ENCODE peak calls at places on chromosomes 2 and 18, in eight cellular contexts. T is heart left ventricle, O is left lung, A is HepG2, W is tibial artery, Q is endothelial cell of umbilical vein, U is adrenal gland, P is prostate gland. C is an unnamed sample. For H3K36me3, the result is how much of the 10 kb centered on the place peaks cover.

GRCh38 chr18:57846258-57846657 is 43.1 kb upstream of the ATP8B1 start:
- DNase-seq in T (no peak), O (no peak), A (no peak), W (no peak), Q (peak), U (peak), P (no peak), C (peak)

GRCh38 chr2:156909983-156910382 is 347.5 kb upstream of the GALNT5 start:
- DNase-seq in T (no peak), O (no peak), A (no peak), W (no peak), Q (no peak), U (no peak), P (no peak), C (no peak)

GRCh38 chr2:112579280-112579679 is 5.1 kb upstream of the CHCHD5 start:
- DNase-seq in T (no peak), O (no peak), A (no peak), W (no peak), Q (peak), U (no peak), P (no peak), C (peak)

GRCh38 chr2:205903549-205904129 is 182.3 kb downstream of the INO80D start:
- DNase-seq in T (no peak), O (no peak), A (peak), W (no peak), Q (peak), U (peak), P (no peak), C (peak)

GRCh38 chr2:6417050-6417449 is 448.7 kb downstream of the CMPK2 start:
- DNase-seq in T (no peak), O (no peak), A (no peak), W (no peak), Q (no peak), U (no peak), P (no peak), C (no peak)

GRCh38 chr2:160372010-160372356 is 121.6 kb downstream of the RBMS1 start:
- DNase-seq in T (no peak), O (no peak), A (no peak), W (no peak), Q (no peak), U (no peak), P (no peak), C (no peak)

GRCh38 chr2:70085711-70086277 is 1.5 kb upstream of the PCBP1 start:
- DNase-seq in T (no peak), O (no peak), A (no peak), W (no peak), Q (peak), U (no peak), P (no peak), C (no peak)

GRCh38 chr2:124145982-124146381 is 120.9 kb downstream of the CNTNAP5 start:
- DNase-seq in T (no peak), O (no peak), A (no peak), W (no peak), Q (no peak), U (no peak), P (no peak), C (no peak)

GRCh38 chr2:10614940-10615339 is 74.8 kb downstream of the NOL10 start:
- DNase-seq in T (no peak), O (no peak), A (no peak), W (no peak), Q (peak), U (no peak), P (no peak), C (peak)

GRCh38 chr2:10584843-10585475 is 104.8 kb downstream of the NOL10 start:
- DNase-seq in T (no peak), O (no peak), A (peak), W (no peak), Q (no peak), U (no peak), P (no peak), C (peak)

GRCh38 chr2:12236136-12236834 is 480.5 kb upstream of the TRIB2 start:
- DNase-seq in T (no peak), O (no peak), A (no peak), W (no peak), Q (no peak), U (no peak), P (no peak), C (no peak)

GRCh38 chr2:12050381-12050780 is 303.9 kb downstream of the LPIN1 start:
- DNase-seq in T (peak), O (no peak), A (peak), W (no peak), Q (no peak), U (no peak), P (no peak), C (peak)

GRCh38 chr2:15619510-15619909 is 27.8 kb downstream of the DDX1 start:
- DNase-seq in T (no peak), O (no peak), A (no peak), W (no peak), Q (no peak), U (no peak), P (no peak), C (no peak)

GRCh38 chr2:187150667-187151066 is 297.4 kb downstream of the CALCRL start:
- DNase-seq in T (no peak), O (no peak), A (no peak), W (no peak), Q (peak), U (no peak), P (no peak), C (peak)

GRCh38 chr2:145411493-145411892 is 891.6 kb upstream of the ZEB2 start:
- DNase-seq in T (no peak), O (no peak), A (no peak), W (no peak), Q (no peak), U (no peak), P (no peak), C (no peak)

DNA sequence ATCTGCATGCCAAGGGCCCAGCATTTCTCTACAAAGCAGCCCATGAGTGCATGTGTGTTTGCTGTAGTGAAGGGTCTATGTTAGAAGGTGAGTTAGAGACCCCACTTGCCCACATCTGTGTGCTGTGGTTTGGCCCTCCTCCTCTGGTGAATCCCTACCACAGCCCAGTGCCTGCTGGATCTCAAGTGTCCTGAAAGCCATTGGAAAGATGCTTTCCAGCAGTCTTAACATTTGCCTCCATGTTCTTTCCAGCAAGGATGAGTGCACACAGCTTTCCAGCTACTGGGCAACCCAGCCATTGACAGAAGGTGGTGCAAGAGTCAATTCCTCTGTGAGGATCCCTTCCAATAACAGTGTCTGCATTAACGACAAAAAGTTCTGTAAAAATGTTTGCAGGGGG is 13.6 kb downstream of the CRIM1 start:
- DNase-seq in T (no peak), O (no peak), A (no peak), W (no peak), Q (peak), U (no peak), P (no peak), C (no peak)
- TF ChIP-seq CTCF in T (no peak), O (no peak), A (no peak), W (no peak), Q (no peak), U (no peak), P (no peak), C (no peak)

GRCh38 chr18:45954070-45954712 is 12.9 kb downstream of the EPG5 start:
- DNase-seq in T (no peak), O (no peak), A (no peak), W (no peak), Q (no peak), U (no peak), P (no peak), C (peak)

GRCh38 chr18:45957100-45957499 is 10.0 kb downstream of the EPG5 start:
- DNase-seq in T (no peak), O (no peak), A (no peak), W (no peak), Q (no peak), U (no peak), P (no peak), C (no peak)

GRCh38 chr18:45945669-45946068 is 21.5 kb downstream of the EPG5 start:
- DNase-seq in T (no peak), O (no peak), A (no peak), W (no peak), Q (no peak), U (no peak), P (no peak), C (no peak)

DNA sequence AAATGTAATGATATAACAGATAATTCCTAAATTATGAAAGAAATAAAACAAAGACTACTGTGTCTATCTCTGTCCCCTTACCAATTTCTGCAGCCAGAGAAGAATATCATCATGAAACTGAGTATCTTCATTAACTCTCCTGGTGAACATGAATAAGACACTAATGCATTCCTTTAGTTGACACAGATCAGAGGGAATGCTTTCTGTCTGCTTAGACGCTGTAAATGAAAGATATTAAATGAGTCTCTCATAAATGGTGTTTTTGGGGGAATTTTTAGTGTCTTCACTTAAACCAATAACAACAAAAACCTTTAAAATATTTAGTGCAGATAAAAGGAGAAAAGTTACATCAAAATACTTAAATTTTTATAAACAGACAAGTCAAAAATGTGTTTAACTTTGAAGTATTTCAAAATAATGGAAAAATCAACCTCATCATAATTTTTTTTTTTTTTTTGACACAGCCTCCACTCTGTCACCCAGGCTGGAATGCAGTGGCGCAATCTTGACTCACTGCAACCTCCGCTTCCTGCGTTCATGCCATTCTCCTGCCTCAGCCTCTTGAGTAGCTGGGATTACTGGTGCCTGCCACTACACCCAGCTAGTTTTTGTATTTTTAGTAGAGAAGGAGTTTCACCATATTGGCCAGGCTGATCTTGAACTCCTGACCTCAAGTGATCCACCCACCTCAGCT is 16.0 kb downstream of the EPG5 start:
- DNase-seq in T (no peak), O (peak), A (no peak), W (peak), Q (peak), U (no peak), P (no peak), C (peak)
- H3K36me3 ChIP-seq in T (under half), O (under half), A (half or more), W (under half), Q (under half), U (half or more), P (under half), C (under half)

GRCh38 chr18:34592961-34593382 is 117.1 kb upstream of the DTNA start:
- DNase-seq in T (peak), O (no peak), A (no peak), W (peak), Q (peak), U (peak), P (peak), C (peak)
- H3K4me3 ChIP-seq in T (peak), O (no peak), A (no peak), W (peak), Q (no peak), U (peak), P (no peak), C (no peak)

GRCh38 chr2:241734467-241735208 is at the start of gene D2HGDH:
- DNase-seq in T (peak), O (peak), A (peak), W (peak), Q (peak), U (peak), P (peak), C (peak)

GRCh38 chr2:241736111-241736510 is 1.7 kb downstream of the D2HGDH start:
- DNase-seq in T (no peak), O (no peak), A (peak), W (no peak), Q (no peak), U (no peak), P (no peak), C (no peak)

GRCh38 chr2:241734208-241734466 is 293 bp upstream of the D2HGDH start:
- DNase-seq in T (no peak), O (no peak), A (no peak), W (no peak), Q (no peak), U (no peak), P (no peak), C (no peak)

GRCh38 chr2:241730679-241731293 is 3.6 kb upstream of the D2HGDH start:
- DNase-seq in T (no peak), O (no peak), A (no peak), W (no peak), Q (peak), U (no peak), P (no peak), C (no peak)

DNA sequence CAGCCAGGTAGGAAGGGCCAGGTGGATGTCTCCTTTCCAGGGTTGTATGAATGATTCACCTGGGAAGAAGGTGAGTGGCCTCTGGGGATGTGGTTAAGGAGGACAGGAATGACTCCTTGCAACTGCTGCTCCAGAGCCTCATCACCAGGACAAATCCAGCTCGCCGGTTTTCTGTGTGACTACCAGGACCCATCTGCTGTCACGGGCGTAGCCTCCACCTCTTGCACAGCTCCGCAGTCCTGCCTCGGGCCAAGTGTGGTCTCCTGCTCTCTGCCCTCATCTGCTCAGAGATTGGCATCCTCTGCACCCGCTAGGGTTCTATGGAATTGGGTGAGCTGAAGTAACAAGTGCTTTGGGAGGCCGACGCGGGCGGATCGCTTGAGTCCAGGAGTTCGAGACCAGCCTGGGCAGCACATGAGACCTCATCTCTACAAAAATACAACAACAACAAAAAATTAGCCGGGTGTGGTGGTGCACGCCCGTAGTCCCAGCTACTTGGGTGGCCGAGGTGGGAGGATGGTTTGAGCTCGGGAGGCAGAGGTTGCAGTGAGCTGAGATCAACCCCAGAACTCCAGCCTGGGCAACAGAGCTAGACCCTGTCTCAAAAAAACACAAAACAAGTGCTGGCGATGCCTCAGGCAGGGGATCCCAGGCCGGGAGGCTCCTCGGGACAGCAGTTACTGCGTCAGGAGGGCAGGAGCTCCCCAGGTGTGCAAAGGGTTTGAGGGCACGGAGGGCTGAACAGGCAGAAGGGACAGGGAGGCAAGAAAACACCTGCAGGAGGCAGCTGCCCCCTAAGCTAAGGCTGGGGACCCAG is 831 bp upstream of the D2HGDH start:
- DNase-seq in T (no peak), O (no peak), A (no peak), W (no peak), Q (no peak), U (no peak), P (no peak), C (peak)
- TF ChIP-seq CTCF in T (no peak), O (no peak), A (no peak), W (no peak), Q (no peak), U (no peak), P (no peak), C (no peak)

C was measured in bronchial epithelial cell.